ENCODE peak calls at places on chromosomes 13 and 19, in eight cellular contexts. Y is body of pancreas; P is SJSA1; O is uterus; L is effector memory CD4-positive, alpha-beta T cell; F is ovary; H is foreskin keratinocyte; G is HCT116. Z is an unnamed sample.

GRCh38 chr19:33290956-33291622 is 11.2 kb downstream of the CEBPA start:
- DNase-seq in Y (no peak), P (no peak), O (no peak), L (no peak), F (no peak), H (peak; percentile 68), G (no peak), Z (no peak)

GRCh38 chr19:42075364-42075615 is 676 bp upstream of the ZNF574 start:
- DNase-seq in Y (no peak), P (no peak), O (no peak), L (no peak), F (no peak), H (no peak), G (no peak), Z (no peak)

GRCh38 chr19:50020481-50020880 is 4.7 kb downstream of the VRK3 start:
- DNase-seq in Y (no peak), P (peak; percentile 22), O (no peak), L (no peak), F (no peak), H (no peak), G (no peak), Z (no peak)

GRCh38 chr13:27644302-27644701 is 22.6 kb downstream of the POLR1D start:
- DNase-seq in Y (peak; percentile 27), P (no peak), O (no peak), L (no peak), F (no peak), H (peak; percentile 74), G (peak; percentile 27), Z (no peak)

GRCh38 chr19:45406165-45406956 is at the start of gene POLR1G:
- DNase-seq in Y (peak; percentile 82), P (peak; percentile 99), O (peak; percentile 72), L (peak; percentile 65), F (peak; percentile 74), H (peak; percentile 96), G (peak; percentile 79), Z (peak; percentile 95)

GRCh38 chr13:111639196-111639705 is 318.8 kb downstream of the TEX29 start:
- DNase-seq in Y (no peak), P (no peak), O (no peak), L (no peak), F (no peak), H (no peak), G (no peak), Z (no peak)

GRCh38 chr13:89899302-89900103 is 1448.0 kb upstream of the MIR17HG start:
- DNase-seq in Y (no peak), P (no peak), O (no peak), L (no peak), F (no peak), H (no peak), G (no peak), Z (no peak)

GRCh38 chr13:24243311-24243710 is 66.1 kb upstream of the C1QTNF9 start:
- DNase-seq in Y (no peak), P (no peak), O (no peak), L (no peak), F (no peak), H (no peak), G (no peak), Z (no peak)

GRCh38 chr13:113655358-113656014 is 2.5 kb downstream of the ATP4B start:
- DNase-seq in Y (no peak), P (no peak), O (no peak), L (no peak), F (peak; percentile 2), H (no peak), G (no peak), Z (no peak)

GRCh38 chr13:76732367-76732766 is 153.8 kb downstream of the KCTD12 start:
- DNase-seq in Y (no peak), P (no peak), O (no peak), L (no peak), F (no peak), H (no peak), G (no peak), Z (peak; percentile 77)

GRCh38 chr13:98371624-98372023 is 194.6 kb upstream of the RNF113B start:
- DNase-seq in Y (no peak), P (no peak), O (no peak), L (no peak), F (no peak), H (no peak), G (no peak), Z (peak; percentile 31)

GRCh38 chr13:98372886-98373285 is 195.8 kb upstream of the RNF113B start:
- DNase-seq in Y (peak; percentile 36), P (no peak), O (no peak), L (no peak), F (no peak), H (no peak), G (no peak), Z (no peak)

GRCh38 chr13:98370261-98370660 is 193.2 kb upstream of the RNF113B start:
- DNase-seq in Y (no peak), P (no peak), O (no peak), L (no peak), F (no peak), H (no peak), G (no peak), Z (peak; percentile 53)

GRCh38 chr13:98368019-98368418 is 190.9 kb upstream of the RNF113B start:
- DNase-seq in Y (no peak), P (peak; percentile 57), O (no peak), L (no peak), F (no peak), H (no peak), G (no peak), Z (no peak)

GRCh38 chr13:98370806-98371553 is 193.9 kb upstream of the RNF113B start:
- DNase-seq in Y (peak; percentile 74), P (peak; percentile 83), O (peak; percentile 62), L (no peak), F (peak; percentile 72), H (peak; percentile 8), G (no peak), Z (no peak)
- H3K27ac ChIP-seq in Y (no peak overlapping the region), P (peak overlapping the region; percentile 39), O (no peak overlapping the region), L (no peak overlapping the region), F (no peak overlapping the region), H (no peak overlapping the region), G (no peak overlapping the region), Z (no peak overlapping the region)

GRCh38 chr13:94157705-94158218 is 321.7 kb downstream of the DCT start:
- DNase-seq in Y (no peak), P (no peak), O (peak; percentile 44), L (no peak), F (peak; percentile 15), H (no peak), G (no peak), Z (no peak)
- H3K27ac ChIP-seq in Y (no peak overlapping the region), P (no peak overlapping the region), O (no peak overlapping the region), L (no peak overlapping the region), F (no peak overlapping the region), H (no peak overlapping the region), G (no peak overlapping the region), Z (no peak overlapping the region)

DNA sequence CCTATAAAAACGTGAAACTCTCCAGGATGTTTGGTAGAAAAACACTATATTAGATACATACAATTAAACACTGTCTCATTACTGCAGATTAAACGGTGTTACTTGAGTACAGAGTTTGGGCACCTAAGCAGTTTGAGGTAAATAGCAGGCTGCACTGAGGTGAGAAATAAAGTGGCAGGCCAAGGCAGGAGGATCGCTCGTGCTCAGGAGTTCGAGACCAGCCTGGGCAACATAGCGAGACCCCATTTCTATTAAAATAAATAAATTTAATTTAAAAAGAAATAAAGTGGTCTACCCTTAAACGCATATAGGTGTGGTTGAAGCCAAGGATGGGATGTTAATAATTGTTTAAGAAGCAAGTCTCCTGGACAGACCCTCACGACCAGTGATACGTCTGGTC is 1.2 kb downstream of the PSPC1 start:
- DNase-seq in Y (no peak), P (no peak), O (no peak), L (no peak), F (no peak), H (no peak), G (no peak), Z (no peak)
- H3K27ac ChIP-seq in Y (peak overlapping the region; percentile 95), P (no peak overlapping the region), O (peak overlapping the region; percentile 88), L (peak overlapping the region; percentile 92), F (peak overlapping the region; percentile 86), H (peak overlapping the region; percentile 70), G (peak overlapping the region; percentile 92), Z (peak overlapping the region; percentile 94)

DNA sequence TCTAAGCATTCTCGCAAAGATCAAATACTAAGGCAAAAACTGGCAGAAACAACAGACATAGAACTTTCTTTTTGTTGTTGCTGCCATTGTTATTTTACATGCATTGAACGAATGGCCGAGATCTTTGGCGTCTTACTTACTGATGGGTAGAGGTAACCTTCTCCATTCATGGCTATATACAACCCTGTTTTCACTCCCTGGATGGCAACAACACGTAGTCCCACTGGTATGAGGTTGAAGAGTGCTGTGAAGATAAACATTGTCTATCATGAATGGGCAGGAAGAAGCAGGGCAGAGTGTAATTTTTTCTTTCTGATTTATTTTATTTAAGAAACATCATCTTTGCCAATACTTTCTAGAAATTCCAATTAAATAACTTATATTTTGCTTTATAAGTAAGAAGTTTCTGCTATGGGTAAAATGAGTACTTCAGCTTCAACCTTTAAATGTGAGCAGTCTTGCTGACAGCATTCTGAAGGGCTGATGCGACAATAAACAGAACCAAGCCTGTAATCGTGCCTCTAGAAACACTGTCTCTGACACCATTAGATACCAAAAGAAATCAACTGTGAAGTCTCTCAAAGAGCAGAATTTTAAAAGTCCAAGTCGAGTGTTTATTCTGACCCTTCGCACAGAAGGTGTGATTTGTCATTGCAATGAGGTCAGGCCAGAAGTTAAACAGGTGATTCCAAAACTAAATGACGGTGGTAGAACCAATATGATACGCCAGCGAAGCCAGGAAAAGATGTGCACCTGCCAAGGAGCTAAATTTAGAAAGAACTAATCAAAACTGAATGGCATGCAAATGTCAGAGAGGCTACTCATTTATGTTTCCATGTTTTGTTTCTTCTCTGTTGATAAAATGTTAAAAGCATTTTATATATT is 416.4 kb downstream of the ITGBL1 start:
- DNase-seq in Y (no peak), P (no peak), O (no peak), L (no peak), F (no peak), H (no peak), G (no peak), Z (no peak)
- H3K27ac ChIP-seq in Y (no peak overlapping the region), P (no peak overlapping the region), O (no peak overlapping the region), L (no peak overlapping the region), F (no peak overlapping the region), H (no peak overlapping the region), G (no peak overlapping the region), Z (no peak overlapping the region)

GRCh38 chr13:74574964-74575728 is 440.9 kb upstream of the KLF12 start:
- DNase-seq in Y (no peak), P (no peak), O (no peak), L (no peak), F (no peak), H (no peak), G (no peak), Z (no peak)
- H3K27ac ChIP-seq in Y (no peak overlapping the region), P (no peak overlapping the region), O (no peak overlapping the region), L (no peak overlapping the region), F (no peak overlapping the region), H (no peak overlapping the region), G (no peak overlapping the region), Z (peak overlapping the region; percentile 4)

DNA sequence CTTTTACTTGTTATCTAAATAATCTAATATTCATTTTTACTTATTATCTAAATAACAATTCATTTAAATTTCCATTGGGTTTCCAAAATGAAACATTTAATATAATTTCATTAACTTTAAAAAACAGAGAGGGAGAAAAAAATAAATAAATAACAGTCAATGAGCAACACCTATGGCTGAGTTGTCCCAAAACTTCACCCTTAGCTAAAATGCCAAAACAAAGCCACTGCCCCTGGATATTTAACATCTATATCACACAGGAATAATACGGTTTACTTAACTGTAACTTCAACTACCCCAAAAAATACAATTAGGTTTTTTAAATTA is 570 bp downstream of the ELF1 start:
- DNase-seq in Y (no peak), P (no peak), O (no peak), L (no peak), F (no peak), H (peak; percentile 6), G (no peak), Z (no peak)
- H3K27ac ChIP-seq in Y (peak overlapping the region; percentile 90), P (peak overlapping the region; percentile 80), O (peak overlapping the region; percentile 49), L (peak overlapping the region; percentile 92), F (peak overlapping the region; percentile 75), H (peak overlapping the region; percentile 99), G (peak overlapping the region; percentile 64), Z (peak overlapping the region; percentile 38)

GRCh38 chr19:13031917-13032623 is 36.8 kb downstream of the NFIX start:
- DNase-seq in Y (no peak), P (peak; percentile 55), O (no peak), L (no peak), F (no peak), H (no peak), G (no peak), Z (no peak)
- H3K27ac ChIP-seq in Y (peak overlapping the region; percentile 68), P (no peak overlapping the region), O (peak overlapping the region; percentile 95), L (no peak overlapping the region), F (peak overlapping the region; percentile 35), H (no peak overlapping the region), G (peak overlapping the region; percentile 29), Z (peak overlapping the region; percentile 85)

Z was measured in esophagus muscularis mucosa.